ENCODE peak calls at places on chromosomes 1 and 21, in nine cellular contexts. H is astrocyte of the spinal cord, F is GM12865, E is brain microvascular endothelial cell, U is heart left ventricle, A is neural progenitor cell, R is A549, V is AG10803, M is fibroblast of the aortic adventitia. J is an unnamed sample.

GRCh38 chr1:231211005-231211857 is 29.8 kb upstream of the GNPAT start:
- DNase-seq in F (peak; percentile 92), E (peak; percentile 49), V (peak; percentile 32), U (peak; percentile 67), R (peak; percentile 81), M (peak; percentile 66), H (peak; percentile 61), A (peak; percentile 88), J (peak; percentile 89)

GRCh38 chr1:37954316-37954971 is 7.6 kb upstream of the INPP5B start:
- DNase-seq in F (no peak), E (no peak), R (no peak), U (no peak), M (no peak), H (no peak), A (peak; percentile 57), V (no peak), J (no peak)

GRCh38 chr1:187744665-187745064 is 915.9 kb downstream of the PLA2G4A start:
- DNase-seq in H (no peak), A (no peak), F (peak; percentile 83), E (no peak), M (no peak), V (no peak), U (no peak), R (no peak), J (no peak)

GRCh38 chr1:83970119-83970518 is 28.8 kb downstream of the TTLL7 start:
- DNase-seq in E (no peak), F (no peak), M (no peak), A (no peak), U (no peak), H (no peak), V (no peak), R (no peak), J (no peak)

GRCh38 chr1:226779536-226779935 is 40.5 kb upstream of the ITPKB start:
- DNase-seq in E (no peak), H (no peak), V (no peak), F (no peak), A (no peak), U (no peak), R (no peak), M (no peak), J (no peak)

GRCh38 chr1:165355977-165356811 is at the start of gene LMX1A:
- DNase-seq in E (no peak), A (peak; percentile 68), F (no peak), R (peak; percentile 14), U (peak; percentile 34), V (no peak), M (peak; percentile 24), H (no peak), J (no peak)

GRCh38 chr1:219385786-219386427 is 212.2 kb downstream of the LYPLAL1 start:
- DNase-seq in E (peak; percentile 70), M (peak; percentile 78), A (peak; percentile 65), V (peak; percentile 44), R (peak; percentile 25), H (peak; percentile 64), F (peak; percentile 71), U (peak; percentile 31), J (no peak)

GRCh38 chr1:12173631-12174121 is 6.9 kb downstream of the TNFRSF1B start:
- DNase-seq in M (no peak), U (peak; percentile 68), A (no peak), R (no peak), V (no peak), E (no peak), F (peak; percentile 43), H (no peak), J (peak; percentile 88)

GRCh38 chr1:46948629-46949282 is 7.5 kb upstream of the CYP4A11 start:
- DNase-seq in M (no peak), A (no peak), U (no peak), R (no peak), H (peak; percentile 3), V (no peak), E (no peak), F (no peak), J (no peak)

GRCh38 chr1:225987491-225988316 is 11.4 kb downstream of the SDE2 start:
- DNase-seq in U (no peak), V (peak; percentile 64), A (peak; percentile 35), H (peak; percentile 53), F (peak; percentile 56), R (peak; percentile 42), M (peak; percentile 77), E (no peak), J (no peak)

GRCh38 chr1:28577052-28577678 is 14.9 kb upstream of the RAB42 start:
- DNase-seq in F (peak; percentile 62), M (no peak), E (no peak), H (no peak), R (no peak), V (no peak), A (no peak), U (no peak), J (no peak)

GRCh38 chr1:223224465-223224864 is 81.4 kb upstream of the TLR5 start:
- DNase-seq in A (peak; percentile 20), V (no peak), R (no peak), U (no peak), E (no peak), M (no peak), H (no peak), F (no peak), J (no peak)

GRCh38 chr21:24895885-24896734 is 711.2 kb downstream of the MRPL39 start:
- DNase-seq in U (no peak), V (peak; percentile 26), A (peak; percentile 27), H (peak; percentile 52), M (peak; percentile 10), R (no peak), E (no peak), F (peak; percentile 60), J (no peak)

GRCh38 chr1:247118946-247119446 is 14.8 kb upstream of the ZNF669 start:
- DNase-seq in F (peak; percentile 31), R (peak; percentile 10), V (peak; percentile 15), M (peak; percentile 18), A (peak; percentile 64), H (peak; percentile 8), U (no peak), E (no peak), J (no peak)

GRCh38 chr1:214957330-214958137 is 125.0 kb upstream of the KCNK2 start:
- DNase-seq in V (peak; percentile 100), U (no peak), F (peak; percentile 3), R (peak; percentile 6), H (peak; percentile 95), M (peak; percentile 100), A (no peak), E (peak; percentile 98), J (no peak)

GRCh38 chr1:178238722-178239510 is 145.0 kb downstream of the RASAL2 start:
- DNase-seq in E (peak; percentile 83), M (peak; percentile 97), H (peak; percentile 97), A (no peak), V (peak; percentile 99), U (no peak), R (peak; percentile 72), F (no peak), J (no peak)

GRCh38 chr1:75616436-75617433 is 5.8 kb upstream of the SLC44A5 start:
- DNase-seq in E (peak; percentile 34), H (peak; percentile 13), V (peak; percentile 13), M (peak; percentile 41), F (no peak), R (no peak), A (peak; percentile 75), U (no peak), J (no peak)
- H3K4me3 ChIP-seq in E (peak overlapping the region; percentile 32), H (peak overlapping the region; percentile 16), V (peak overlapping the region; percentile 20), M (peak overlapping the region; percentile 17), F (no peak overlapping the region), R (peak overlapping the region; percentile 56), A (peak overlapping the region; percentile 73), U (peak overlapping the region; percentile 40), J (no peak overlapping the region)

GRCh38 chr1:89566761-89567174 is 42.1 kb downstream of the LRRC8B start:
- DNase-seq in U (peak; percentile 46), V (no peak), A (peak; percentile 68), R (no peak), H (peak; percentile 25), F (no peak), M (no peak), E (no peak), J (no peak)
- H3K4me3 ChIP-seq in U (no peak overlapping the region), V (no peak overlapping the region), A (peak overlapping the region; percentile 27), R (no peak overlapping the region), H (no peak overlapping the region), F (no peak overlapping the region), M (no peak overlapping the region), E (no peak overlapping the region), J (no peak overlapping the region)

GRCh38 chr1:202619528-202619927 is 90.7 kb downstream of the SYT2 start:
- DNase-seq in F (no peak), A (no peak), V (no peak), M (no peak), H (no peak), U (no peak), E (no peak), R (no peak), J (no peak)

GRCh38 chr1:202618387-202619022 is 91.7 kb downstream of the SYT2 start:
- DNase-seq in F (peak; percentile 71), V (peak; percentile 62), R (no peak), M (peak; percentile 46), U (no peak), E (peak; percentile 59), H (peak; percentile 88), A (no peak), J (no peak)

GRCh38 chr1:202615501-202616354 is 94.5 kb downstream of the SYT2 start:
- DNase-seq in E (peak; percentile 53), U (peak; percentile 55), A (no peak), H (peak; percentile 75), V (peak; percentile 84), R (no peak), M (peak; percentile 49), F (peak; percentile 87), J (no peak)

GRCh38 chr1:202613571-202613970 is 96.7 kb downstream of the SYT2 start:
- DNase-seq in U (no peak), H (no peak), M (no peak), E (no peak), V (no peak), R (no peak), A (no peak), F (no peak), J (no peak)

DNA sequence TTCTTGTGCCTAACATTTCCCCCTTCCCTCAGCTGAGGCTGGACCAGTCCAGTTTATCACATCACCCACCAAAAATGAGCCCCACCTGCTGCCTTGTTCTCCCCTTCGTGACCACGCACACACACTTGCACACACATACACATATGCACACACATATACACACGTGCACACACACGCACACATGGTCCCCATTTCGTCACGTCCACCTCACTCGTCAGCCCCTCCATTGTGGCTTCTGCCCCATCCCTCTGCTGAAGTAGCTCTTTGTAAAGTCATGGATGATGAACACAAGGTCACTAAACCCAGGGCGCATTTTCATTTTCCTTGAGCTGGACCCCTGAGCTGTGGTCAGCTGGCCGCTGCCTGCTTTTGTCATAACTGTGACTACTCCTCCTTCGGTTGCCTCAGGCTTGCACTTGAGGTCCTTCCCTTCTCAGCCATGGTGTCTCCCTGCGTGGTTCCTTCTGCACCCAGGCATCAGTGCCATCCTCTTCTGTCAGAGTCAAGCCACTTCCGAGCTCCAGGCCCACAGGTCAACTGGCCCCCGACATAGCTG is 93.8 kb downstream of the SYT2 start:
- DNase-seq in V (no peak), R (no peak), F (peak; percentile 77), H (no peak), M (no peak), A (no peak), U (no peak), E (no peak), J (no peak)
- H3K4me3 ChIP-seq in V (no peak overlapping the region), R (no peak overlapping the region), F (no peak overlapping the region), H (no peak overlapping the region), M (no peak overlapping the region), A (no peak overlapping the region), U (no peak overlapping the region), E (no peak overlapping the region), J (no peak overlapping the region)

DNA sequence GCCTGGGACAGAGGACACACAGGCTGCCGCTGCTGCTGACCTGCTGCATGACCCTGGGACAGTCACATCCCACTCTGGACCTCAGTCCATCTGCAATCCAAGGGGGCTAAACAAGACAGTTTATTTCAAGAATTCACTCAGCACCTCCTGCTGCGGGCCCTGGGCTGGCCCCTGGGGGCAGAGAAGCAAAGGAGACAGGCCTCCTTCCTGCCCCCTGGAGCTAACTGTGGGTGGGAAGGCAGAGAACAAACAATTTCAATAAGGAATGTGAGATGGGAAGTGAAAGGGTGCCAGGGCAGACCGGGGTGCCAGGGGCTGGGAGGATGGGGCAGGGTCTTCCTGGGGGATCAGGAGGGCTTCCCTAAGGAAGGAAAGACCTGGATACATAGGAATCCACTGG is 60.0 kb downstream of the TAS1R2 start:
- DNase-seq in U (no peak), F (no peak), H (no peak), V (no peak), A (no peak), R (no peak), M (no peak), E (no peak), J (no peak)
- H3K4me3 ChIP-seq in U (no peak overlapping the region), F (no peak overlapping the region), H (no peak overlapping the region), V (no peak overlapping the region), A (no peak overlapping the region), R (no peak overlapping the region), M (no peak overlapping the region), E (no peak overlapping the region), J (no peak overlapping the region)

J was measured in CD8-positive, alpha-beta memory T cell.